ENCODE peak calls at places on chromosomes 3 and 15, in nine cellular contexts. F is sigmoid colon, W is A549, P is tibial nerve, C is transverse colon, K is SK-N-SH, T is ovary, O is GM12878, I is H1. G is an unnamed sample.

GRCh38 chr15:67914537-67915373 is 74.9 kb upstream of the RNU6-1 start:
- DNase-seq in F (peak), W (peak), P (peak), C (peak), K (no peak), T (peak), O (no peak), I (peak), G (peak)

GRCh38 chr3:123489400-123490004 is 40.6 kb upstream of the ADCY5 start:
- DNase-seq in F (peak), W (peak), P (peak), C (peak), K (peak), T (peak), O (no peak), I (peak), G (peak)

GRCh38 chr3:97981886-97982285 is 9.7 kb upstream of the RIOX2 start:
- DNase-seq in F (no peak), W (no peak), P (no peak), C (no peak), K (no peak), T (no peak), O (no peak), I (no peak), G (no peak)

GRCh38 chr3:109927161-109927560 is 589.8 kb upstream of the DPPA4 start:
- DNase-seq in F (no peak), W (peak), P (no peak), C (no peak), K (peak), T (no peak), O (no peak), I (no peak), G (no peak)

GRCh38 chr3:17795733-17796132 is 53.3 kb upstream of the TBC1D5 start:
- DNase-seq in F (no peak), W (no peak), P (no peak), C (no peak), K (no peak), T (no peak), O (no peak), I (no peak), G (no peak)

GRCh38 chr3:81909756-81910155 is 148.3 kb upstream of the GBE1 start:
- DNase-seq in F (no peak), W (no peak), P (no peak), C (no peak), K (no peak), T (no peak), O (no peak), I (no peak), G (no peak)

GRCh38 chr3:71247221-71247947 is 336.1 kb downstream of the FOXP1 start:
- DNase-seq in F (no peak), W (peak), P (no peak), C (no peak), K (peak), T (no peak), O (no peak), I (no peak), G (no peak)

GRCh38 chr15:91862891-91863520 is 9.5 kb downstream of the SLCO3A1 start:
- DNase-seq in F (no peak), W (no peak), P (no peak), C (no peak), K (no peak), T (no peak), O (no peak), I (no peak), G (no peak)

GRCh38 chr3:174397848-174398247 is 461.3 kb upstream of the NAALADL2 start:
- DNase-seq in F (no peak), W (no peak), P (no peak), C (no peak), K (no peak), T (no peak), O (no peak), I (no peak), G (no peak)
- TF ChIP-seq EP300 in F (no peak), W (no peak), P (no peak), C (no peak), K (no peak), T (no peak), O (no peak), I (no peak), G (no peak)

GRCh38 chr3:133887951-133888703 is 7.6 kb downstream of the RAB6B start:
- DNase-seq in F (no peak), W (no peak), P (no peak), C (no peak), K (no peak), T (no peak), O (no peak), I (peak), G (peak)
- TF ChIP-seq EP300 in F (no peak), W (no peak), P (no peak), C (no peak), K (no peak), T (no peak), O (no peak), I (no peak), G (no peak)

GRCh38 chr3:171951597-171951996 is 87.8 kb upstream of the FNDC3B start:
- DNase-seq in F (no peak), W (no peak), P (no peak), C (no peak), K (no peak), T (no peak), O (no peak), I (no peak), G (no peak)

GRCh38 chr3:171953300-171954022 is 85.9 kb upstream of the FNDC3B start:
- DNase-seq in F (no peak), W (no peak), P (no peak), C (no peak), K (no peak), T (no peak), O (no peak), I (no peak), G (no peak)

GRCh38 chr3:171948674-171949073 is 90.7 kb upstream of the FNDC3B start:
- DNase-seq in F (no peak), W (no peak), P (no peak), C (no peak), K (no peak), T (no peak), O (no peak), I (no peak), G (no peak)

GRCh38 chr3:171949559-171949958 is 89.8 kb upstream of the FNDC3B start:
- DNase-seq in F (no peak), W (no peak), P (no peak), C (no peak), K (no peak), T (no peak), O (no peak), I (no peak), G (no peak)

DNA sequence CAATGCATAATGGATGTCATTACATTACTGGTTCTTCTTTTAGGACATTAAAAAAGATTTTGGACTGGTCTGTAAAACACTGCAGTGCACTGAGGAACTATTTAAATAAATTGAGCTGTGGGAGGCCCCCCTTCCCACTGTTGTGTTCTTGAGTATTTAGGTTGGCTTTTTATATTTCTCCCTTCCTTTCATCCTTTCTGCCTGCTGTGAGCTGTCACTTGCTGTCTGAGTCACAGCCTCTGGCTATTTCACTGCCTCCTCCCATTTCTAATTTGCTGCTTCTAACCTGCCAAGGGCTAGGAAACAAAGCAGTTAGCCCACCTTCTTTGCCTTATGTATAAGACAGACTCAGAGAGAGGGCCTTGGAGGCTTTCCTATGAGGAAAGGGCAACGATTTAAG is 89.0 kb upstream of the FNDC3B start:
- DNase-seq in F (no peak), W (peak), P (no peak), C (no peak), K (peak), T (no peak), O (no peak), I (no peak), G (no peak)
- TF ChIP-seq EP300 in F (no peak), W (no peak), P (no peak), C (no peak), K (no peak), T (no peak), O (no peak), I (no peak), G (no peak)

GRCh38 chr15:71732636-71733035 is 77.7 kb upstream of the NR2E3 start:
- DNase-seq in F (no peak), W (no peak), P (no peak), C (peak), K (no peak), T (no peak), O (no peak), I (no peak), G (no peak)
- TF ChIP-seq EP300 in F (no peak), W (no peak), P (no peak), C (no peak), K (no peak), T (no peak), O (no peak), I (no peak), G (no peak)

DNA sequence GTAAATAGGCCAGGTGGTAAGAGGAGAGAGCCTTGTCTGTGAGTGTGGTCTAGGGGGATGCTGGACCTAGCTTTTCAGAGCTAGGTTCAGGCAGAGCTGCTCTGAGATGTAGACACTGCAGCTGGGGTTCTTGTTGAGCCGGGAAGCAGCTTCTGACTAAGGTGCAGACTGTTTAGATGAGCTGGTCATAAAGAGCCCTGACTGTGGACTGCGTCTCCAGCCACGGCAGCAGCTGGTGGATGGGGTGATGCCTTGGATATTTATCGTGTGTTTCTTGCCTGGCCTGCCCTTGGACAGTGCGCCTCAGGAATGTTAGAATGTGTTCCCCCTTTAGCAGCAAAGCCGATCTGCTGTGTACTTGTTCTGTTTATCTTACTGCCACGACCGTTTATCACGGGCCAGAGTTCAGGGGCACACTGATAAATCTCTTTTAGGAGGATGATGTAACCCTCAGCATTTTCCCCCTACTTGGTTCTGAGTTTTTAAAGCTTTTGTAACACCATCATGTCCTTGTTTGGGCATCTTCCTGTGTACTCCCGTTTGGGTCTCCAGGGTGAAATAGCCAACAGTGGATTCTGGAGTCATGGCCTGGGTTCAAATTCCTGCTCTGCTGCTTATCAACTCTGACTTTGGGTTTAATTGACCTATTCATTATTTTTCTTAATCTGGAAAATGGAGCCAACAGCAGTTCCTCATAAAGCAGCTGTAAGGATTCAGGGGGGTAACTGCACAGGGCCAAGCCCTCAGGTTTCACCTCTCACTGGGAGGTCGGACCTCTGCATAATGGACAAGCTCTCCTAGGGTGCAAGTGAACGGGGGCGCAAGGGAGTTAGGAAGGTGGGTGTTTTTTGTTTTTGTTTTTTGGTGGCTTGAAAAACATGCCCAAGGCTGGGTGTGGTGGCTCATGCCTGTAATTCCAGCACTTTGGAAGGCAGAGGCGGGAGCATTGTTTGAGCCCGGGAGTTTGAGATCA is 51.4 kb downstream of the FLNB start:
- DNase-seq in F (peak), W (no peak), P (no peak), C (peak), K (no peak), T (peak), O (no peak), I (no peak), G (peak)
- TF ChIP-seq EP300 in F (peak), W (no peak), P (no peak), C (peak), K (no peak), T (peak), O (no peak), I (no peak), G (peak)

GRCh38 chr3:51982352-51982837 is 940 bp upstream of the ACY1 start:
- DNase-seq in F (no peak), W (peak), P (no peak), C (peak), K (peak), T (no peak), O (no peak), I (peak), G (peak)
- TF ChIP-seq EP300 in F (no peak), W (no peak), P (no peak), C (no peak), K (no peak), T (no peak), O (no peak), I (no peak), G (no peak)

GRCh38 chr15:29043731-29044485 is 158.1 kb downstream of the APBA2 start:
- DNase-seq in F (no peak), W (no peak), P (no peak), C (no peak), K (peak), T (no peak), O (no peak), I (no peak), G (no peak)
- TF ChIP-seq EP300 in F (no peak), W (no peak), P (no peak), C (no peak), K (no peak), T (no peak), O (no peak), I (no peak), G (no peak)

G was measured in stomach.